ENCODE peak calls at places on chromosomes 16 and 17, in five cellular contexts. Y, E, T, C and O are unnamed samples.

GRCh38 chr16:75304521-75305363 is 53.3 kb upstream of the BCAR1 start:
- DNase-seq in Y (no peak), E (peak), T (peak), C (peak), O (no peak)

GRCh38 chr17:21196126-21196525 is 17.8 kb downstream of the TMEM11 start:
- DNase-seq in Y (no peak), E (no peak), T (no peak), C (no peak), O (no peak)

GRCh38 chr16:19979638-19980037 is 94.1 kb downstream of the GPR139 start:
- DNase-seq in Y (no peak), E (no peak), T (no peak), C (no peak), O (no peak)

GRCh38 chr17:72393553-72393952 is 272.7 kb downstream of the SOX9 start:
- DNase-seq in Y (no peak), E (no peak), T (no peak), C (no peak), O (no peak)

GRCh38 chr17:47990962-47991731 is 20.2 kb downstream of the CDK5RAP3 start:
- DNase-seq in Y (no peak), E (no peak), T (no peak), C (no peak), O (peak)

GRCh38 chr17:79842656-79843474 is 3.6 kb upstream of the CBX4 start:
- DNase-seq in Y (no peak), E (no peak), T (no peak), C (no peak), O (peak)

GRCh38 chr16:9429946-9430345 is 338.5 kb downstream of the HAPSTR1 start:
- DNase-seq in Y (no peak), E (no peak), T (no peak), C (no peak), O (no peak)

GRCh38 chr17:65800655-65801054 is 239.2 kb upstream of the AXIN2 start:
- DNase-seq in Y (no peak), E (no peak), T (no peak), C (no peak), O (no peak)

GRCh38 chr17:29571883-29572681 is 3.6 kb downstream of the TP53I13 start:
- DNase-seq in Y (no peak), E (no peak), T (no peak), C (no peak), O (no peak)

GRCh38 chr17:66985338-66985737 is 20.8 kb downstream of the CACNG4 start:
- DNase-seq in Y (peak), E (no peak), T (no peak), C (no peak), O (no peak)

GRCh38 chr17:7754656-7755055 is 37.1 kb downstream of the DNAH2 start:
- DNase-seq in Y (no peak), E (no peak), T (no peak), C (no peak), O (no peak)

GRCh38 chr17:4175921-4176802 is 33.2 kb downstream of the CYB5D2 start:
- DNase-seq in Y (no peak), E (no peak), T (peak), C (no peak), O (peak)

DNA sequence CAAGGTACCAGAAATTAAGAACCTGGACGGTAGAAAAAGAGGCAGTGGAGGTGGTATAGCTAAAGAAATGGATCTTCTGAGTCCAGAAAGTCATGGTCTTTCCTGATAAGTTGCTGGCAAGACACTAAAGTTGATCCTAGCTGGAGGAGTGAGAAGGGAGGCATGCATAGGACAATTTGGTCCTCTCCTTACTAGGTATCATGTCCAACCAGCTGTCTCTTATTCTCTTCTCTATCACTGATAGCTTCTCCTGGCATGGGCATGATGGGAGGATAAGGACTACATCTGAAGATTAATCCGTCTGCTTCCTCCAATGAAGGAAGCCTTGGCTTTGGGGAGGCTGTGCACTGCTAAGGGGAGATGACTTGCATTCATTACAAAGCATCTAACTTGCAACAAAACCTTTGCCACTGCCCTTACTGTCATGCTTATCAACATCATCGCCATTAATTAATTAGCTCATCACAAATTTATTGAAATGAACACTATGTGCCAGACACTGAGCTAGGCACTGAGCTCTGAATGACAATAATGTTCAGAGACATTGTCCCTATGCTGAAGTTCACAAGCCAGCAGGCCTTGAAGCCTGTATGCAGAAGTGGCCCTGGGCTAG is 3.1 kb upstream of the FAM117A start:
- DNase-seq in Y (no peak), E (no peak), T (no peak), C (no peak), O (no peak)
- TF ChIP-seq CTCF in Y (no peak), E (no peak), T (no peak), C (no peak), O (no peak)

GRCh38 chr17:51486885-51487520 is 226.7 kb downstream of the UTP18 start:
- DNase-seq in Y (no peak), E (no peak), T (no peak), C (no peak), O (no peak)

GRCh38 chr17:51493206-51493605 is 232.9 kb downstream of the UTP18 start:
- DNase-seq in Y (no peak), E (no peak), T (no peak), C (no peak), O (no peak)

GRCh38 chr17:51491416-51491815 is 231.1 kb downstream of the UTP18 start:
- DNase-seq in Y (no peak), E (no peak), T (no peak), C (no peak), O (no peak)

GRCh38 chr17:51486091-51486490 is 225.7 kb downstream of the UTP18 start:
- DNase-seq in Y (no peak), E (no peak), T (no peak), C (no peak), O (no peak)

GRCh38 chr17:51487947-51488346 is 227.6 kb downstream of the UTP18 start:
- DNase-seq in Y (no peak), E (no peak), T (peak), C (peak), O (peak)
- TF ChIP-seq CTCF in Y (peak), E (no peak), T (no peak), C (peak), O (peak)

GRCh38 chr16:68704232-68704867 is 32.7 kb upstream of the CDH1 start:
- DNase-seq in Y (peak), E (peak), T (peak), C (peak), O (peak)
- TF ChIP-seq CTCF in Y (peak), E (peak), T (peak), C (peak), O (peak)

GRCh38 chr16:31876955-31877828 is 3.6 kb downstream of the ZNF267 start:
- DNase-seq in Y (peak), E (peak), T (no peak), C (peak), O (no peak)
- TF ChIP-seq CTCF in Y (no peak), E (no peak), T (no peak), C (no peak), O (no peak)

GRCh38 chr16:35187665-35188225 is 1728.3 kb downstream of the TP53TG3F start:
- DNase-seq in Y (no peak), E (no peak), T (no peak), C (no peak), O (no peak)

GRCh38 chr16:35184356-35184870 is 1725.0 kb downstream of the TP53TG3F start:
- DNase-seq in Y (no peak), E (no peak), T (no peak), C (no peak), O (no peak)

GRCh38 chr16:35185366-35186044 is 1726.1 kb downstream of the TP53TG3F start:
- DNase-seq in Y (no peak), E (no peak), T (no peak), C (no peak), O (no peak)

GRCh38 chr16:35186045-35186759 is 1726.8 kb downstream of the TP53TG3F start:
- DNase-seq in Y (no peak), E (no peak), T (no peak), C (no peak), O (no peak)

GRCh38 chr16:35188288-35189155 is 1729.1 kb downstream of the TP53TG3F start:
- DNase-seq in Y (no peak), E (no peak), T (no peak), C (no peak), O (no peak)
- TF ChIP-seq CTCF in Y (peak), E (no peak), T (no peak), C (no peak), O (no peak)

GRCh38 chr17:1007310-1008007 is 10.5 kb downstream of the TIMM22 start:
- DNase-seq in Y (no peak), E (no peak), T (no peak), C (no peak), O (no peak)
- TF ChIP-seq CTCF in Y (no peak), E (no peak), T (no peak), C (no peak), O (no peak)

DNA sequence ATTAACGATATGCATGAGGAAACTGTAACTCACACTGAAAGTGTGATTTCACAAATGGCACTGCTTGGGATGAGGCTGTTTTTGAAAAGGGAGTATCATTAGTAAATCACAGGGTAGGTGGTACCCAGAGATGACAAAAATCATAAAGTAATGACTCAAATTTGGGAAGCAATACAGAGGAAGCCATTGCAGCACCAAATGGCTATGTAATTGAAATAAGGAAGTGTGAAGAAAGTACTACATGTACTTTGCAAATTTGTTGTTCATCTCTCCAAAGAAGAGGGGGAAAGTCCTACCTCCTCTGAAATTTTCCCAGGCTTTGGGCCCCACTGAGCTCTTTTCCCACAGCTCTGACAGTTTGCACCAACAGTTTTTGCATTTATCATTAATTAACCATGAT is 12.3 kb upstream of the ABCC12 start:
- DNase-seq in Y (no peak), E (no peak), T (no peak), C (no peak), O (no peak)
- TF ChIP-seq CTCF in Y (no peak), E (no peak), T (no peak), C (no peak), O (no peak)

GRCh38 chr16:74304164-74304834 is 7.7 kb downstream of the PSMD7 start:
- DNase-seq in Y (no peak), E (no peak), T (no peak), C (no peak), O (no peak)
- TF ChIP-seq CTCF in Y (peak), E (peak), T (peak), C (peak), O (peak)

GRCh38 chr17:34672176-34672785 is 92.9 kb downstream of the TMEM132E start:
- DNase-seq in Y (no peak), E (no peak), T (no peak), C (no peak), O (no peak)

GRCh38 chr17:34668206-34668605 is 88.8 kb downstream of the TMEM132E start:
- DNase-seq in Y (no peak), E (no peak), T (no peak), C (no peak), O (no peak)

GRCh38 chr17:34671191-34671590 is 91.8 kb downstream of the TMEM132E start:
- DNase-seq in Y (no peak), E (no peak), T (no peak), C (no peak), O (no peak)

GRCh38 chr17:34669511-34669910 is 90.1 kb downstream of the TMEM132E start:
- DNase-seq in Y (no peak), E (no peak), T (no peak), C (no peak), O (no peak)

GRCh38 chr17:34670618-34671017 is 91.2 kb downstream of the TMEM132E start:
- DNase-seq in Y (no peak), E (no peak), T (no peak), C (no peak), O (no peak)
- TF ChIP-seq CTCF in Y (no peak), E (no peak), T (no peak), C (no peak), O (no peak)